ENCODE peak calls at places on chromosomes 3 and 15, in nine cellular contexts. H is tibial nerve, P is endothelial cell of umbilical vein, N is cardiac fibroblast, C is cardiac muscle cell, W is HFF-Myc, E is fibroblast of pulmonary artery, M is mesothelial cell of epicardium, G is MCF 10A. Q is an unnamed sample.
A peak's percentile ranks its signal among the peaks of the same experiment; 100 is the strongest.

GRCh38 chr15:92992712-92993111 is 92.6 kb downstream of the CHD2 start:
- DNase-seq in H (no peak), P (no peak), N (no peak), C (no peak), W (no peak), E (no peak), M (no peak), G (no peak), Q (no peak)

GRCh38 chr3:149010966-149011365 is 19.6 kb downstream of the GYG1 start:
- DNase-seq in H (no peak), P (no peak), N (no peak), C (no peak), W (no peak), E (no peak), M (no peak), G (no peak), Q (no peak)

GRCh38 chr3:45864760-45865567 is 21.4 kb upstream of the CCR9 start:
- DNase-seq in H (no peak), P (no peak), N (no peak), C (no peak), W (no peak), E (no peak), M (no peak), G (no peak), Q (no peak)

GRCh38 chr3:69444980-69445379 is 59.1 kb upstream of the FRMD4B start:
- DNase-seq in H (no peak), P (no peak), N (no peak), C (no peak), W (no peak), E (no peak), M (no peak), G (no peak), Q (no peak)

GRCh38 chr3:101890716-101891115 is 41.4 kb downstream of the NFKBIZ start:
- DNase-seq in H (no peak), P (peak; percentile 26), N (peak; percentile 88), C (no peak), W (no peak), E (peak; percentile 57), M (no peak), G (no peak), Q (no peak)

GRCh38 chr3:36635731-36636130 is 128.6 kb downstream of the DCLK3 start:
- DNase-seq in H (no peak), P (no peak), N (peak; percentile 39), C (no peak), W (no peak), E (no peak), M (no peak), G (no peak), Q (no peak)

GRCh38 chr15:99564221-99565030 is 1.4 kb upstream of the MEF2A start:
- DNase-seq in H (no peak), P (peak; percentile 44), N (peak; percentile 38), C (peak; percentile 53), W (no peak), E (peak; percentile 26), M (no peak), G (no peak), Q (no peak)

GRCh38 chr15:82540055-82540983 is at the start of gene RPS17:
- DNase-seq in H (peak; percentile 96), P (peak; percentile 94), N (peak; percentile 96), C (peak; percentile 96), W (peak; percentile 77), E (peak; percentile 96), M (peak; percentile 99), G (peak; percentile 95), Q (peak; percentile 99)

GRCh38 chr3:142296507-142296906 is 71.1 kb upstream of the GK5 start:
- DNase-seq in H (no peak), P (no peak), N (no peak), C (no peak), W (no peak), E (no peak), M (no peak), G (no peak), Q (no peak)

GRCh38 chr3:94226058-94226457 is 163.2 kb downstream of the NSUN3 start:
- DNase-seq in H (no peak), P (no peak), N (peak; percentile 91), C (no peak), W (no peak), E (peak; percentile 50), M (no peak), G (peak; percentile 23), Q (no peak)

GRCh38 chr3:155154255-155154654 is 74.1 kb downstream of the MME start:
- DNase-seq in H (no peak), P (no peak), N (no peak), C (no peak), W (no peak), E (no peak), M (no peak), G (no peak), Q (no peak)

GRCh38 chr3:167989999-167990398 is 105.7 kb downstream of the GOLIM4 start:
- DNase-seq in H (no peak), P (no peak), N (no peak), C (no peak), W (no peak), E (no peak), M (no peak), G (no peak), Q (no peak)

GRCh38 chr3:71101014-71101413 is 482.5 kb downstream of the FOXP1 start:
- DNase-seq in H (no peak), P (peak; percentile 61), N (peak; percentile 88), C (no peak), W (peak; percentile 52), E (peak; percentile 45), M (no peak), G (peak; percentile 62), Q (no peak)

GRCh38 chr3:188940213-188940914 is 231.4 kb upstream of the TPRG1 start:
- DNase-seq in H (no peak), P (no peak), N (peak; percentile 35), C (no peak), W (no peak), E (peak; percentile 54), M (no peak), G (no peak), Q (no peak)

GRCh38 chr15:85094685-85095084 is 113.0 kb downstream of the PDE8A start:
- DNase-seq in H (no peak), P (no peak), N (peak; percentile 59), C (no peak), W (no peak), E (peak; percentile 45), M (peak; percentile 9), G (peak; percentile 11), Q (no peak)

GRCh38 chr3:123489400-123490004 is 40.6 kb upstream of the ADCY5 start:
- DNase-seq in H (peak; percentile 71), P (peak; percentile 67), N (peak; percentile 77), C (peak; percentile 86), W (peak; percentile 69), E (peak; percentile 72), M (peak; percentile 82), G (peak; percentile 61), Q (peak; percentile 78)

DNA sequence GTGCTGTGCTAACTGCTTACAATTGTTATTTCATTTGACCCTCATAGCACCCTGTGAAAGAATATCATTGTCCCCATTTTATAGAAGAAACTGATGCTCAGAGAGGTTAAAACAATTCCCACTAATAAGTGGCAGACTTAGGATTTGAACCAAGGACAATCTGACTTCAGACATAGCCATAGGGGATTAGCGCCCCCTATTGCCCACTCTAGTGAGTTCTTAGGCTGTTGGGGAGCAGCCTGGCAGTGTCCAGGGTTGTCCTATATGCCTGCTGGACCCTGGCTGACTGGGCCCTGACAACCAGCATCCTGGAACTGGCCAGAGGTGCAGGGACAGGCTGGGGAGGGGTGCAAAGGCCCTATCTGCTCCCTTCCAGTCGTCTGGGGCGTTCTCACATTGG is 15.4 kb downstream of the DPH3 start:
- DNase-seq in H (no peak), P (peak; percentile 19), N (peak; percentile 67), C (peak; percentile 36), W (no peak), E (peak; percentile 55), M (no peak), G (peak; percentile 43), Q (peak; percentile 27)
- TF ChIP-seq CTCF in H (no peak), P (peak; percentile 51), N (peak; percentile 68), C (peak; percentile 51), W (peak; percentile 67), E (peak; percentile 54), M (no peak), G (peak; percentile 35), Q (no peak)

GRCh38 chr15:62165029-62165792 is at the start of gene C2CD4B:
- DNase-seq in H (no peak), P (peak; percentile 89), N (peak; percentile 39), C (peak; percentile 36), W (no peak), E (peak; percentile 80), M (no peak), G (no peak), Q (peak; percentile 97)
- TF ChIP-seq CTCF in H (no peak), P (peak; percentile 19), N (no peak), C (no peak), W (no peak), E (no peak), M (no peak), G (no peak), Q (no peak)

GRCh38 chr3:185175370-185175987 is 22.6 kb upstream of the C3orf70 start:
- DNase-seq in H (peak; percentile 72), P (no peak), N (peak; percentile 60), C (peak; percentile 60), W (no peak), E (peak; percentile 61), M (no peak), G (no peak), Q (peak; percentile 71)

GRCh38 chr3:185172086-185173049 is 19.5 kb upstream of the C3orf70 start:
- DNase-seq in H (no peak), P (no peak), N (no peak), C (no peak), W (no peak), E (no peak), M (no peak), G (no peak), Q (no peak)

GRCh38 chr3:185176756-185177359 is 24.0 kb upstream of the C3orf70 start:
- DNase-seq in H (peak; percentile 21), P (peak; percentile 48), N (peak; percentile 64), C (peak; percentile 54), W (no peak), E (peak; percentile 62), M (peak; percentile 59), G (peak; percentile 48), Q (peak; percentile 66)
- TF ChIP-seq CTCF in H (peak; percentile 71), P (peak; percentile 46), N (peak; percentile 70), C (peak; percentile 71), W (peak; percentile 65), E (peak; percentile 70), M (peak; percentile 85), G (peak; percentile 72), Q (peak; percentile 89)

DNA sequence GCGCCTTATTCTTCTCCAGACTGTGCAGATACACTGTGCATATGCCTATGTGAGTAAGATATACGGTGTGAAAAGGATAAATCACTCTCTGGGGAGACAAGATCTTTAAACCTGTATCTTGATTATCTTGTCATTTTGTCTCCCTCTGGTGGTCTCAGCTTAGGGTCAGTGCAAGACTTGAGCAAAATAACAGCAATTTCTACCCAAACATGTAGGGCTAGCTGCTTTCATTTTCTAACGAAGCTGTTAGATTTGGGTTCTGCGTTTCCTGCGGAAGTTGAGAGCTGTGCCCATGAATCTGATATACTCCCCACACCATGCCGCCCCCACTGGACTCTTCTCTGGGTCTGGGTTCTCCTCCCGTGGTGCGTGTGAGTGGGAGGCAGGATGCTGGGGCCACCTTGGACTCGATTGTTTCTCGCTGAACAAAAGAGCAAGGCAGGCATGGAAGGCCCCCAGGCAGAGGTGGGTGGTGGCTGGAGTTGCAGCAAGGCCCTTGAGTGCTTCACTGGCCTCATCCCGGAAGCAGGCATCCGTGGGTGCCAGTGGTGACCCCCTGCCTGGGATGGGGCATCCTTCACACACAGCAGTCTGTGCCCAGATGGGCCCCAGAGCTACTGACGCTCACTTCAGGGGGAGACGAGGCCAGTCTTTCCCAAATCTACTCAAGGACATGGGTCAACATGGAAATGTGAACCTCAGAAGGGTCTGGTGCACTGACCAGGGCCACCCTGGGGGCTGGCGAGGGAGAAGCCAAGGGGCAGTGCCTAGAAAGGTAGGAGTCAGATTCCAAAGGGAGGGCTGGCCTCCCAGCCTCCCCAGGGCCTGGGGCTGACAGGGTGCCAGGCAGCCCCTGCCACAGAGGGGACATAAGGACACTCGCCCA is 179.6 kb downstream of the NSMCE3 start:
- DNase-seq in H (no peak), P (no peak), N (peak; percentile 36), C (no peak), W (no peak), E (peak; percentile 33), M (no peak), G (no peak), Q (no peak)
- TF ChIP-seq CTCF in H (no peak), P (no peak), N (peak; percentile 12), C (peak; percentile 8), W (peak; percentile 39), E (peak; percentile 21), M (no peak), G (no peak), Q (no peak)

Q was measured in Calu3.